ENCODE peak calls at places on chromosome 10, in four cellular contexts. J is stimulated activated naive CD8-positive, alpha-beta T cell treated with anti-CD3 and anti-CD28 coated beads, Interleukin-15, amount 100 ng/mL, for 72 hours; R is fibroblast of the aortic adventitia; O is dorsolateral prefrontal cortex. S is an unnamed sample.

GRCh38 chr10:33487014-33487776 is 152.7 kb upstream of the NRP1 start:
- DNase-seq in J (no peak), R (peak; percentile 55), O (no peak), S (no peak)

GRCh38 chr10:80136134-80136571 is 3.6 kb downstream of the PLAC9 start:
- DNase-seq in J (no peak), R (peak; percentile 99), O (no peak), S (no peak)

GRCh38 chr10:114110174-114110972 is 63.6 kb downstream of the CCDC186 start:
- DNase-seq in J (no peak), R (no peak), O (no peak), S (no peak)

GRCh38 chr10:18918545-18918944 is 130.1 kb upstream of the MALRD1 start:
- DNase-seq in J (no peak), R (peak; percentile 88), O (no peak), S (no peak)

GRCh38 chr10:43227911-43228782 is 38.7 kb downstream of the RASGEF1A start:
- DNase-seq in J (no peak), R (no peak), O (peak; percentile 16), S (no peak)

GRCh38 chr10:79376751-79377556 is 29.7 kb downstream of the PPIF start:
- DNase-seq in J (no peak), R (no peak), O (no peak), S (no peak)

GRCh38 chr10:89242340-89242680 is 9.3 kb downstream of the LIPA start:
- DNase-seq in J (no peak), R (no peak), O (no peak), S (no peak)

GRCh38 chr10:119849031-119849789 is 23.4 kb downstream of the MCMBP start:
- DNase-seq in J (no peak), R (peak; percentile 68), O (no peak), S (no peak)

GRCh38 chr10:73867126-73867807 is 7.1 kb downstream of the CAMK2G start:
- DNase-seq in J (no peak), R (no peak), O (peak; percentile 42), S (no peak)

GRCh38 chr10:21243748-21244257 is 281.7 kb downstream of the SKIDA1 start:
- DNase-seq in J (no peak), R (no peak), O (no peak), S (no peak)

GRCh38 chr10:103872137-103872933 is 17.0 kb upstream of the SH3PXD2A start:
- DNase-seq in J (no peak), R (no peak), O (no peak), S (no peak)

GRCh38 chr10:132910901-132911711 is 31.3 kb downstream of the CFAP46 start:
- DNase-seq in J (no peak), R (no peak), O (no peak), S (no peak)

GRCh38 chr10:92222603-92223275 is 68.1 kb downstream of the CPEB3 start:
- DNase-seq in J (no peak), R (peak; percentile 47), O (no peak), S (no peak)

GRCh38 chr10:74827045-74827441 is 643 bp downstream of the KAT6B start:
- DNase-seq in J (no peak), R (no peak), O (no peak), S (no peak)

GRCh38 chr10:70649526-70649925 is 22.8 kb upstream of the ADAMTS14 start:
- DNase-seq in J (no peak), R (peak; percentile 75), O (no peak), S (no peak)

GRCh38 chr10:72215611-72216549 is at the start of the genes ANAPC16 and ASCC1:
- DNase-seq in J (peak; percentile 97), R (peak; percentile 93), O (peak; percentile 75), S (peak; percentile 98)

GRCh38 chr10:92886334-92886961 is 38.1 kb downstream of the EXOC6 start:
- DNase-seq in J (no peak), R (peak; percentile 9), O (no peak), S (no peak)

GRCh38 chr10:132360766-132361447 is 28.9 kb downstream of the LRRC27 start:
- DNase-seq in J (peak; percentile 21), R (no peak), O (no peak), S (peak; percentile 16)

GRCh38 chr10:111078505-111079185 is 1.8 kb downstream of the ADRA2A start:
- DNase-seq in J (no peak), R (no peak), O (no peak), S (no peak)

GRCh38 chr10:117294039-117294438 is 53.1 kb downstream of the SLC18A2 start:
- DNase-seq in J (no peak), R (no peak), O (no peak), S (no peak)

GRCh38 chr10:2214035-2214434 is 476.7 kb upstream of the ADARB2 start:
- DNase-seq in J (no peak), R (peak; percentile 12), O (no peak), S (peak; percentile 25)

GRCh38 chr10:131650771-131651673 is 249.8 kb upstream of the PPP2R2D start:
- DNase-seq in J (no peak), R (no peak), O (no peak), S (no peak)

GRCh38 chr10:117996709-117997108 is 50.0 kb downstream of the RAB11FIP2 start:
- DNase-seq in J (no peak), R (no peak), O (no peak), S (no peak)

GRCh38 chr10:7817576-7817975 is 729 bp upstream of the TAF3 start:
- DNase-seq in J (no peak), R (no peak), O (no peak), S (no peak)

GRCh38 chr10:24251547-24251946 is 42.6 kb downstream of the KIAA1217 start:
- DNase-seq in J (no peak), R (no peak), O (no peak), S (no peak)

GRCh38 chr10:43299579-43299978 is 32.7 kb upstream of the RASGEF1A start:
- DNase-seq in J (peak; percentile 38), R (no peak), O (no peak), S (no peak)

GRCh38 chr10:80131499-80131901 is 1.0 kb upstream of the PLAC9 start:
- DNase-seq in J (no peak), R (peak; percentile 36), O (no peak), S (no peak)

GRCh38 chr10:104336829-104337526 is 1.3 kb downstream of the ITPRIP start:
- DNase-seq in J (no peak), R (peak; percentile 87), O (no peak), S (no peak)

GRCh38 chr10:73886085-73886529 is 11.8 kb upstream of the CAMK2G start:
- DNase-seq in J (peak; percentile 70), R (peak; percentile 88), O (peak; percentile 55), S (peak; percentile 88)

GRCh38 chr10:67705921-67706320 is 9.9 kb upstream of the CTNNA3 start:
- DNase-seq in J (no peak), R (no peak), O (no peak), S (no peak)

GRCh38 chr10:12027539-12027938 is 15.1 kb downstream of the UPF2 start:
- DNase-seq in J (no peak), R (no peak), O (no peak), S (no peak)

GRCh38 chr10:11667756-11668155 is 56.3 kb upstream of the USP6NL start:
- DNase-seq in J (no peak), R (no peak), O (no peak), S (no peak)

GRCh38 chr10:132542086-132542775 is 4.6 kb downstream of the INPP5A start:
- DNase-seq in J (no peak), R (no peak), O (no peak), S (no peak)

GRCh38 chr10:61192042-61192441 is 248.1 kb upstream of the RHOBTB1 start:
- DNase-seq in J (no peak), R (no peak), O (no peak), S (no peak)

GRCh38 chr10:77513783-77514331 is 123.8 kb downstream of the KCNMA1 start:
- DNase-seq in J (no peak), R (peak; percentile 77), O (no peak), S (peak; percentile 91)

GRCh38 chr10:110919349-110919931 is at the start of gene SHOC2:
- DNase-seq in J (peak; percentile 98), R (no peak), O (peak; percentile 99), S (peak; percentile 94)

GRCh38 chr10:131056091-131056490 is 255.4 kb downstream of the TCERG1L start:
- DNase-seq in J (no peak), R (no peak), O (no peak), S (no peak)

S was measured in Calu3.